ENCODE peak calls at places on chromosomes 5 and 9, in seven cellular contexts. E, N, H, I, P, G and R are unnamed samples.

GRCh38 chr9:89603629-89604462 is 966 bp upstream of the GADD45G start:
- DNase-seq in E (peak; percentile 86), N (peak; percentile 54), H (peak; percentile 91), I (peak; percentile 55), P (peak; percentile 81), G (peak; percentile 92), R (no peak)

GRCh38 chr5:96936431-96937221 is 746 bp downstream of the LNPEP start:
- DNase-seq in E (no peak), N (no peak), H (peak; percentile 56), I (peak; percentile 13), P (peak; percentile 46), G (peak; percentile 60), R (peak; percentile 69)

GRCh38 chr9:129352157-129352870 is 174.3 kb upstream of the IER5L start:
- DNase-seq in E (peak; percentile 61), N (peak; percentile 43), H (peak; percentile 57), I (peak; percentile 16), P (no peak), G (peak; percentile 93), R (no peak)

GRCh38 chr5:177601577-177602457 is 1.9 kb downstream of the B4GALT7 start:
- DNase-seq in E (no peak), N (no peak), H (peak; percentile 64), I (no peak), P (peak; percentile 58), G (peak; percentile 45), R (no peak)

GRCh38 chr9:82940386-82940785 is 122.6 kb downstream of the RASEF start:
- DNase-seq in E (no peak), N (no peak), H (no peak), I (no peak), P (no peak), G (no peak), R (no peak)

GRCh38 chr9:90960941-90961340 is 159.3 kb downstream of the SYK start:
- DNase-seq in E (no peak), N (peak; percentile 27), H (no peak), I (no peak), P (no peak), G (no peak), R (peak; percentile 66)

GRCh38 chr5:36885566-36886485 is 9.3 kb downstream of the NIPBL start:
- DNase-seq in E (no peak), N (no peak), H (no peak), I (no peak), P (no peak), G (no peak), R (no peak)

GRCh38 chr5:36305571-36306326 is 4.0 kb upstream of the RANBP3L start:
- DNase-seq in E (no peak), N (peak; percentile 75), H (peak; percentile 67), I (peak; percentile 47), P (peak; percentile 57), G (no peak), R (peak; percentile 78)

GRCh38 chr5:65776707-65777141 is 54.7 kb downstream of the NLN start:
- DNase-seq in E (no peak), N (peak; percentile 45), H (no peak), I (no peak), P (no peak), G (no peak), R (no peak)

GRCh38 chr9:83706703-83707517 is 848 bp downstream of the UBQLN1 start:
- DNase-seq in E (peak; percentile 34), N (peak; percentile 39), H (peak; percentile 49), I (peak; percentile 14), P (peak; percentile 34), G (peak; percentile 90), R (no peak)

GRCh38 chr9:130186839-130187522 is 14.8 kb downstream of the NCS1 start:
- DNase-seq in E (peak; percentile 39), N (peak; percentile 48), H (no peak), I (no peak), P (peak; percentile 56), G (peak; percentile 61), R (no peak)

GRCh38 chr9:112200699-112201098 is 25.6 kb upstream of the SUSD1 start:
- DNase-seq in E (no peak), N (no peak), H (no peak), I (no peak), P (no peak), G (no peak), R (no peak)

GRCh38 chr5:120465281-120465961 is 1.3 kb downstream of the PRR16 start:
- DNase-seq in E (no peak), N (peak; percentile 63), H (peak; percentile 24), I (no peak), P (no peak), G (peak; percentile 73), R (no peak)

GRCh38 chr5:80269991-80270438 is 14.2 kb upstream of the SERINC5 start:
- DNase-seq in E (no peak), N (no peak), H (no peak), I (no peak), P (no peak), G (no peak), R (no peak)

GRCh38 chr5:84549054-84549453 is 164.4 kb upstream of the EDIL3 start:
- DNase-seq in E (no peak), N (no peak), H (no peak), I (no peak), P (no peak), G (no peak), R (no peak)

GRCh38 chr9:136848393-136849037 is 694 bp upstream of the PHPT1 start:
- DNase-seq in E (no peak), N (peak; percentile 16), H (peak; percentile 40), I (no peak), P (peak; percentile 44), G (peak; percentile 87), R (no peak)

GRCh38 chr5:71903826-71904225 is 184.8 kb downstream of the CARTPT start:
- DNase-seq in E (no peak), N (no peak), H (no peak), I (no peak), P (no peak), G (no peak), R (no peak)

GRCh38 chr9:4038182-4038723 is 261.6 kb downstream of the GLIS3 start:
- DNase-seq in E (no peak), N (peak; percentile 56), H (no peak), I (no peak), P (no peak), G (no peak), R (no peak)

GRCh38 chr5:139665626-139666025 is 17.5 kb downstream of the CXXC5 start:
- DNase-seq in E (no peak), N (no peak), H (no peak), I (no peak), P (no peak), G (no peak), R (no peak)

GRCh38 chr5:139667730-139668063 is 19.5 kb downstream of the CXXC5 start:
- DNase-seq in E (no peak), N (peak; percentile 44), H (no peak), I (no peak), P (no peak), G (no peak), R (no peak)

GRCh38 chr5:139664727-139665351 is 16.7 kb downstream of the CXXC5 start:
- DNase-seq in E (no peak), N (no peak), H (peak; percentile 85), I (no peak), P (no peak), G (no peak), R (no peak)

GRCh38 chr5:139667001-139667729 is 19.0 kb downstream of the CXXC5 start:
- DNase-seq in E (no peak), N (no peak), H (no peak), I (no peak), P (no peak), G (no peak), R (no peak)

GRCh38 chr5:139666551-139666950 is 18.4 kb downstream of the CXXC5 start:
- DNase-seq in E (no peak), N (no peak), H (no peak), I (no peak), P (no peak), G (no peak), R (no peak)
- H3K27ac ChIP-seq in E (no peak overlapping the region), N (peak overlapping the region; percentile 45), H (no peak overlapping the region), I (peak overlapping the region; percentile 98), P (peak overlapping the region; percentile 95), G (no peak overlapping the region), R (peak overlapping the region; percentile 96)

DNA sequence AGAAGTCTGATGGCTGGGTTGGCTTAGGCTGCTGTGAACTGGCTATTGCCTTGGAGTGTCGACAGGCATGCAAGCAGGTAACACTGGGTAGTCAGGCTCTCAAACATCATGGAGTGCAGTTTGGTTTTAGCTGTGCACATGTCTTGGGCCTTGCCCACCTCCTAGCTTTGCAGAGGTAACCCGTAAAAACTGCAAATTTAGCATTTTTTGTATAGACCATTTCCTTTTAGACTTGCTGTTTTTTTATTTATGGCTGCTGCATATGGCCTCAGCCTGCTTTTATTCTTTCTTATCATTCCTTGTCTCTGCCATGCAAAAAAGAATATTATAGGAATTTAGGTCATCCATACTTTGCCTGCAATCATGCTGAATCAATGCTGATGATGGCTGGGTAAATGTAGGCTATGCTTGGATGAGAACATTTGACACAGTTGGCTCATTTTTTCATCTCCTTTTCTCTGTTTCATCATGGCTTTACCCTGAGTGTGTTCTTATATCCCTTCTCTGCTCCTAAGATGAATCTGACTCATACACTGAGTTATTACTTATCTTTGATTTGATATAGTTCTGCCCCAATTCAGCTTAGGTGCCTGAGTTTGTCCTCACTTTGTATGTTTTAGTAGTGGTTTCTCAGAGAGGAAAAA is 27.2 kb downstream of the RECK start:
- DNase-seq in E (no peak), N (peak; percentile 69), H (no peak), I (no peak), P (no peak), G (no peak), R (no peak)
- H3K4me3 ChIP-seq in E (no peak overlapping the region), N (no peak overlapping the region), H (no peak overlapping the region), I (no peak overlapping the region), P (no peak overlapping the region), G (no peak overlapping the region), R (no peak overlapping the region)

GRCh38 chr5:167512111-167512510 is 779.3 kb upstream of the WWC1 start:
- DNase-seq in E (no peak), N (no peak), H (no peak), I (no peak), P (no peak), G (no peak), R (no peak)

GRCh38 chr5:167513383-167513782 is 778.1 kb upstream of the WWC1 start:
- DNase-seq in E (no peak), N (no peak), H (no peak), I (no peak), P (no peak), G (no peak), R (no peak)

GRCh38 chr5:167511276-167511675 is 780.2 kb upstream of the WWC1 start:
- DNase-seq in E (peak; percentile 21), N (no peak), H (no peak), I (no peak), P (no peak), G (no peak), R (no peak)

DNA sequence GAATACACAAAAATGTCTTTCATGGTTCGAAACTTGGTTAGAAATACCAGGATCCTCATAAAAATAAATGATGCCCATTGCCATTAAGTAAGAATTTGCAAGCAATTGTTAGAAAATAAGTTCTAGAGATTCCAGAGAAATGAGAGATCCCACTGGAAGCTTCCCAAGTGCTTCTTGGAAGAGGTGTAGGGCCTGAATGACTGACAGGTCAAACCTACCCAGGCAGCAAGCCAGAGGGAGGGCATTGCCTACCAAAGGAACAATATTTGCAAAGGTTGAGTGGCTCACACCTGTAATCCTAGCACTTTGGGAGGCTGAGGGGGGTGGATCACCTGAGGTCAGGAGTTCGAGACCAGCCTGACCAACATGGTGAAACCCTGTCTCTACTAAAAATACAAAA is 777.0 kb upstream of the WWC1 start:
- DNase-seq in E (no peak), N (no peak), H (no peak), I (no peak), P (no peak), G (no peak), R (no peak)
- H3K4me1 ChIP-seq in E (peaks cover 8% of the 10 kb centered on the region), N (peaks cover 20% of the 10 kb centered on the region), H (no peaks in the 10 kb centered on the region), I (no peaks in the 10 kb centered on the region), P (no peaks in the 10 kb centered on the region), G (peaks cover 20% of the 10 kb centered on the region), R (no peaks in the 10 kb centered on the region)

GRCh38 chr9:131239307-131239975 is 36.9 kb downstream of the FAM78A start:
- DNase-seq in E (no peak), N (no peak), H (no peak), I (no peak), P (no peak), G (no peak), R (no peak)
- H3K27ac ChIP-seq in E (no peak overlapping the region), N (peak overlapping the region; percentile 100), H (no peak overlapping the region), I (no peak overlapping the region), P (no peak overlapping the region), G (no peak overlapping the region), R (no peak overlapping the region)